ENCODE peak calls at places on chromosome 16, in nine cellular contexts. L is endothelial cell of umbilical vein, A is prostate gland, Q is transverse colon, D is K562, M is HCT116, G is vagina, I is sigmoid colon, V is GM23338. B is an unnamed sample.

GRCh38 chr16:82761236-82761635 is 134.5 kb downstream of the CDH13 start:
- DNase-seq in A (peak), M (no peak), L (peak), D (no peak), Q (peak), V (no peak), I (peak), G (no peak), B (peak)

GRCh38 chr16:27084296-27085065 is 17.8 kb downstream of the C16orf82 start:
- DNase-seq in Q (no peak), A (no peak), V (no peak), G (no peak), I (peak), M (no peak), D (no peak), L (no peak), B (no peak)

GRCh38 chr16:56950881-56951771 is 10.6 kb upstream of the CETP start:
- DNase-seq in M (no peak), D (peak), L (peak), V (peak), A (peak), Q (peak), G (no peak), I (peak), B (peak)

GRCh38 chr16:62022688-62023087 is 13.6 kb downstream of the CDH8 start:
- DNase-seq in G (no peak), A (no peak), I (no peak), V (peak), L (no peak), M (no peak), Q (no peak), D (no peak), B (no peak)

GRCh38 chr16:89505204-89506112 is 2.7 kb upstream of the SPG7 start:
- DNase-seq in I (peak), G (peak), M (peak), Q (peak), A (peak), L (peak), D (peak), V (no peak), B (peak)

GRCh38 chr16:4677390-4677789 is 16.0 kb upstream of the NUDT16L1 start:
- DNase-seq in M (no peak), A (no peak), I (no peak), G (no peak), D (no peak), Q (no peak), V (no peak), L (no peak), B (no peak)

GRCh38 chr16:75550211-75550662 is 5.8 kb downstream of the TMEM231 start:
- DNase-seq in G (no peak), M (no peak), I (no peak), A (peak), D (no peak), L (peak), Q (peak), V (peak), B (peak)

GRCh38 chr16:89014611-89015230 is 37.7 kb upstream of the CBFA2T3 start:
- DNase-seq in I (peak), M (no peak), A (no peak), Q (no peak), G (no peak), V (no peak), D (no peak), L (no peak), B (no peak)

GRCh38 chr16:1424028-1424427 is 3.5 kb upstream of the UQCC4 start:
- DNase-seq in Q (no peak), L (no peak), M (no peak), G (no peak), I (no peak), A (no peak), D (no peak), V (no peak), B (no peak)

GRCh38 chr16:4323071-4323844 is 7.4 kb downstream of the GLIS2 start:
- DNase-seq in Q (no peak), D (no peak), A (peak), L (no peak), M (no peak), I (peak), V (no peak), G (no peak), B (peak)

GRCh38 chr16:85028638-85029412 is 1.2 kb downstream of the KIAA0513 start:
- DNase-seq in D (no peak), L (peak), I (peak), M (no peak), Q (peak), G (no peak), V (no peak), A (peak), B (peak)

GRCh38 chr16:34050787-34051320 is 591.4 kb downstream of the TP53TG3F start:
- DNase-seq in D (no peak), A (no peak), V (no peak), M (no peak), I (peak), Q (no peak), L (no peak), G (no peak), B (no peak)

GRCh38 chr16:7509919-7510705 is 177.5 kb downstream of the RBFOX1 start:
- DNase-seq in V (peak), D (no peak), G (no peak), Q (no peak), L (no peak), I (no peak), A (no peak), M (no peak), B (no peak)

DNA sequence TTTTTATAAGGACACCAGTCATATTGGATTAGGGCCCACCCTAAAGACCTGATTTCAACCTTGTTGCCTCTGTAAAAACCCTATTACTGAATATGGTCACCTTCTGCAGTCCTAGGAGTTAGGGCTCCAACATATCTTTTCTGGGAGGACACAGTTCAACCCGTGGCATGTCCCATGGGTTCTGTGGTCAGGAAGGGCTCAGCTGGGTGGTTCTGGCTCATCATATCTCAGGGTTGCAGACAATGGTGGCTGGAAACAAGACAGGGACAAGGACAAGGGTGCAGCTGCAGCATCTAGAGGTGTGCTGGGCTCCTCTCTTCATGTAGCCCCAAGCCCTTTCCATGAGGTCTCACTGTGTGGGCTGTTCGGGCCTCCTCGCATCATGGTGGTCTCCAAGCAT is 63.1 kb upstream of the FOXF1 start:
- DNase-seq in M (no peak), L (no peak), I (no peak), G (no peak), D (no peak), A (no peak), Q (no peak), V (no peak), B (no peak)
- TF ChIP-seq POLR2AphosphoS5 in M (no peak), L (no peak), I (no peak), G (no peak), D (no peak), A (no peak), Q (no peak), V (no peak), B (no peak)

GRCh38 chr16:68778551-68779231 is 41.6 kb downstream of the CDH1 start:
- DNase-seq in L (no peak), D (no peak), M (no peak), G (no peak), I (no peak), A (peak), Q (peak), V (peak), B (peak)
- H3K27ac ChIP-seq in L (no peak), D (no peak), M (no peak), G (peak), I (no peak), A (peak), Q (peak), V (peak), B (peak)

GRCh38 chr16:48231675-48232214 is 12.4 kb upstream of the LONP2 start:
- DNase-seq in Q (peak), M (peak), G (no peak), I (no peak), A (peak), V (peak), L (peak), D (no peak), B (peak)
- TF ChIP-seq CTCF in Q (peak), M (peak), G (no peak), I (no peak), A (peak), V (peak), L (peak), D (peak), B (no peak)

GRCh38 chr16:29254676-29255495 is 151.6 kb downstream of the NPIPB11 start:
- DNase-seq in A (no peak), Q (no peak), L (no peak), D (no peak), V (no peak), I (peak), G (peak), M (no peak), B (no peak)

DNA sequence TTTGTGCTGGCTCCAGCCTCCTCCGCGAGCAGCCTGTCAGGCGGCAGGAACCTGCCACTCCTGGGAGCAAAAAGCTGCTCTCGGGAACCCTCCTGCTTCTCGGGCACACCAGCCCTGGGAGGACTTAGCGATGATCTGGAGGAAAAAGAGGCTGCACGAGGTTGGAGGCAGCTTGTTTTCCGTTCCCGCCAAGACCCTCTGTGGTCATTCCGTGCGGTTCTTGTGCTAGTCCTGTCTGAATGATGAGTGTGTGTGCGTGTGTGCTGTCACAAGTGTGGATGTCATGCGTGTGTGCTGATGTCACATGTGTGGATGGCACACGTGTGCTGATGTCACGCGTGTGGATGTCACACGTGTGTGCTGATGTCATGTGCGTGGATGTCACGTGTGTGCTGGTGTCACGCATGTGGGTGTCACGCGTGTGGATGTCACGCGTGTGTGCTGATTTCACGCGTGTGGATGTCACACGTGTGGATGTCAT is 150.0 kb downstream of the NPIPB11 start:
- DNase-seq in L (no peak), D (no peak), A (no peak), M (no peak), Q (no peak), V (peak), G (peak), I (peak), B (no peak)
- TF ChIP-seq POLR2AphosphoS5 in L (no peak), D (no peak), A (no peak), M (no peak), Q (no peak), V (no peak), G (no peak), I (no peak), B (no peak)

GRCh38 chr16:79283578-79283977 is 317.0 kb downstream of the MAF start:
- DNase-seq in A (no peak), L (no peak), I (no peak), D (no peak), M (no peak), G (no peak), V (no peak), Q (peak), B (no peak)

GRCh38 chr16:79276506-79276905 is 324.0 kb downstream of the MAF start:
- DNase-seq in L (no peak), Q (no peak), G (no peak), A (no peak), V (no peak), D (no peak), M (no peak), I (no peak), B (no peak)

GRCh38 chr16:79282806-79283205 is 317.7 kb downstream of the MAF start:
- DNase-seq in A (no peak), Q (no peak), M (no peak), I (no peak), V (no peak), L (no peak), D (no peak), G (no peak), B (no peak)

GRCh38 chr16:79274197-79274596 is 326.3 kb downstream of the MAF start:
- DNase-seq in A (no peak), V (no peak), I (no peak), Q (no peak), G (no peak), L (no peak), D (no peak), M (no peak), B (no peak)

DNA sequence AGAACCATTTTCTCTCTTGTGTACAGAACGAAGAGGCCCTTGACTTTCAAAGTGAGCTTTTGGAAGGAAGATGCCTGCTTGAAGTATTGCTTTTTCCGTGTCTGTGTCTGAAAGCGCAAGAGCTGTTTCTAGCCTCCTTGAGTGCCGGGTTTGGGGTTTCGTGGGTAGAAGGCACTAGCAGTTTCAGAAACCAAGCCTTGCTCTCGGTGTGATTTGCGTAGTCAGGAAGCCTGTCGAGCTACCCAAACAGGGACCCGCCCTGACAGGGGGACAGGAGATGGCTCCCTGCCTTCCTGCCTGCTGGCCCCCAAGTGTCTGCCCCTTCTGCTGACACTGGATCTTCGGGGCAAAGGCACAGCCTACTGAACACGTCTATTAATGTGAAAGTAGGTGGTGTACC is 322.0 kb downstream of the MAF start:
- DNase-seq in D (no peak), Q (peak), A (no peak), I (no peak), M (no peak), V (no peak), L (no peak), G (no peak), B (no peak)
- H3K27ac ChIP-seq in D (no peak), Q (no peak), A (no peak), I (no peak), M (no peak), V (no peak), L (no peak), G (no peak), B (no peak)

GRCh38 chr16:19681637-19682036 is 36.4 kb downstream of the KNOP1 start:
- DNase-seq in D (no peak), G (no peak), I (no peak), L (no peak), A (no peak), V (no peak), M (no peak), Q (no peak), B (no peak)

GRCh38 chr16:19678804-19679203 is 39.2 kb downstream of the KNOP1 start:
- DNase-seq in L (no peak), G (no peak), D (no peak), V (no peak), I (no peak), M (no peak), A (no peak), Q (no peak), B (no peak)

GRCh38 chr16:19677403-19677802 is 40.6 kb downstream of the KNOP1 start:
- DNase-seq in A (no peak), L (no peak), V (no peak), G (no peak), D (no peak), M (no peak), I (no peak), Q (no peak), B (no peak)

GRCh38 chr16:19683453-19684236 is 34.4 kb downstream of the KNOP1 start:
- DNase-seq in A (no peak), Q (no peak), L (no peak), G (no peak), I (no peak), V (no peak), D (no peak), M (no peak), B (no peak)

DNA sequence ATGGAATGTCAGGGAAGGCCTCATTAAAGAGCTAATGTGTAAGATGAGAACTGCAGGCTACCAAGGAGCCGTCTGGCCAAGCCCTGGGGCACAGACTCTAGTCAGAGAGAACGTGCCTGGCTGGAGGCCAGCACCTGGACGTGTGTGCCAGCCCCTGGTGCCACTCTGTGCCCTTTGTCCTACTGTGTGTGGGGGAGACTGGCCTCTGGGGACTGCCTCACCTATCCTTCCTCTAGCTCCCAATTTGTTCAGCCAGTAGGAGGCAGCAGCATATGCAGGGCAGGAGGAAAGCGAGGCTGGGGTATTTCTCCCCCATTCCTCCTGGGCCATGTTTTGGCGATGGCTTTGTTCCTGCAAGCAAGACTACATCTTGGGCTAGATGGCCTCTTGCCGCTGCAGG is 37.1 kb downstream of the KNOP1 start:
- DNase-seq in A (no peak), L (no peak), V (peak), I (no peak), M (no peak), G (no peak), D (no peak), Q (no peak), B (no peak)
- TF ChIP-seq CTCF in A (no peak), L (peak), V (peak), I (no peak), M (no peak), G (no peak), D (peak), Q (no peak), B (no peak)

GRCh38 chr16:25014500-25015147 is 545 bp downstream of the ARHGAP17 start:
- DNase-seq in G (no peak), D (peak), M (no peak), Q (peak), A (peak), L (peak), V (peak), I (peak), B (peak)
- TF ChIP-seq POLR2AphosphoS5 in G (no peak), D (no peak), M (no peak), Q (no peak), A (no peak), L (no peak), V (no peak), I (peak), B (no peak)

DNA sequence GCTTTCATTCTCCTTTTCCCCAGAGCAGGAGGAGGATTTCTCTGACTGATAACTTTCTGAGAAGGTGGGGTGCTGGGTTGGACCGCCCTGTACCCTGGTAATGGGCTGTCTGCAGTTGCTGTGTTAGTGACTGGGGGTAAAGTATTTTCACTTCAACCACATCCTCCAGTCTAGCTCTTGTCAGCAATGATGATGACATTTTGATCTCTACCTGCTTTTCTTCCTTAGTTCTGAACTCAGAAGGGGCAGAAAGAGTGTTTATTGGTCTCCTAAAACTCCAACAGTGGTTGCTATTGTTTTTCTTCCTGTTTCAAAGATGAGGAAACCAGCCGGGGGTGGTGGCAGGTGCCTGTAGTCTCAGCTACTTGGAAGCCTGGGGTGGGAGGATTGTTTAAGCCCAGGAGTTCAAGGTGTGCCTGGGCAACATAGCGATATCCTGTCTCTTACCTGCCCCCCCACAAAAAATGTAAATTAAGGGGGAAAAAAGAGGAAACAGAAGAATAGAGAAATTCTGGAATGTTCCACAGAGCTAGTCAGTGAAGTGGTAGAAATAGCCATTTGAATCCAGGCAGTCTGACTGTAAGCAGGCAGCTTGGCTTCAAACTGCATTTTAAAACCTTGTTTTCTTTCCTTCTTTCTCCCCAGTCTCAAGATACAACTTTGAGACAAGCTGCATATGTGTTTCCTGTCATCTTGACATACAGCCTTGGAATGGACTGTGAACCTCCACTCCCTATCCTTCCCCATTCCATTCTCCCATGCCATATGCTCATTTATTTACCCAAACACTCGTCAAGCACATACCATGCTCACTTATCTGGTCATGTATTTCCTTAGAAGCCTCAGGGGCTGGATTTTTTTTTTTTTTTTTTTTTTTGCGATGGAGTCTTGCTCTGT is 3.3 kb upstream of the N4BP1 start:
- DNase-seq in M (no peak), Q (peak), I (no peak), D (no peak), G (no peak), A (no peak), L (no peak), V (peak), B (peak)
- H3K27ac ChIP-seq in M (no peak), Q (peak), I (peak), D (peak), G (peak), A (peak), L (no peak), V (peak), B (peak)

GRCh38 chr16:28980929-28981328 is 3.9 kb upstream of the LAT start:
- DNase-seq in M (no peak), D (no peak), Q (no peak), A (no peak), V (peak), G (no peak), I (no peak), L (no peak), B (no peak)

GRCh38 chr16:28982949-28983348 is 1.9 kb upstream of the LAT start:
- DNase-seq in D (no peak), A (no peak), G (no peak), V (no peak), Q (no peak), I (no peak), L (no peak), M (no peak), B (no peak)

GRCh38 chr16:28982418-28982817 is 2.4 kb upstream of the LAT start:
- DNase-seq in A (no peak), G (no peak), D (no peak), M (no peak), I (no peak), L (no peak), Q (no peak), V (no peak), B (no peak)

GRCh38 chr16:28983644-28984043 is 1.2 kb upstream of the LAT start:
- DNase-seq in G (no peak), A (no peak), M (no peak), Q (no peak), V (no peak), I (no peak), D (no peak), L (no peak), B (no peak)

DNA sequence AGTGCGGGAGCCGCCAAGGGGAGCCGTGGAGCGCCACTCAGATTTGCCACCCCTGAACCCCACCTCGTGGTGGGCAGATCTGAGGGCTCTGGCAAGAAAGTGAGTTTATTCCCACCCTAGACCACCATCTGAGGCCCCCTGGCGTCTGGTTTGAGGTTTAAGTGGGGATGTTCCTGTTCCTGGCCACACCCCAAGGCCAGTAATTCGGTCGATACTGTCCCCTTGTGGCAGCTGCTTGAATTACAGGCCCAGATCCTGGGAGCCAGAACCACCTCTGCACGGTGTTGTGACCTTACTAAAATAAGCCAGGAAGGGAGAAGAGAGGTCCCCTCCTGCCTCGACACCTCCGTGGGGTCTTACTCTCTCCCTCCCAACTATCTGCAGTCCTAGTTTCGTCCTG is 3.3 kb upstream of the LAT start:
- DNase-seq in D (peak), A (no peak), V (peak), L (no peak), M (no peak), G (no peak), Q (no peak), I (no peak), B (no peak)
- TF ChIP-seq CTCF in D (peak), A (no peak), V (peak), L (peak), M (peak), G (no peak), Q (peak), I (no peak), B (no peak)

GRCh38 chr16:52320930-52321439 is 226.0 kb downstream of the TOX3 start:
- DNase-seq in A (no peak), D (no peak), I (no peak), Q (no peak), L (no peak), V (no peak), M (no peak), G (no peak), B (no peak)
- TF ChIP-seq POLR2AphosphoS5 in A (no peak), D (no peak), I (no peak), Q (no peak), L (no peak), V (no peak), M (no peak), G (no peak), B (no peak)